ENCODE peak calls at places on chromosomes 12 and 14, in eight cellular contexts. K is GM12864, V is right lobe of liver, C is GM23338, D is choroid plexus epithelial cell, Y is adrenal gland, Q is GM12878, O is psoas muscle. N is an unnamed sample.

GRCh38 chr14:90864741-90865140 is 48.5 kb upstream of the TTC7B start:
- DNase-seq in O (no peak), Y (no peak), D (no peak), V (no peak), C (no peak), Q (no peak), K (no peak), N (no peak)

GRCh38 chr14:77311217-77311616 is 9.5 kb downstream of the POMT2 start:
- DNase-seq in C (no peak), Y (no peak), K (no peak), Q (no peak), V (no peak), O (no peak), D (no peak), N (no peak)

GRCh38 chr14:73025544-73025943 is 1.4 kb downstream of the ZFYVE1 start:
- DNase-seq in V (no peak), D (peak), O (no peak), Q (no peak), K (no peak), Y (no peak), C (peak), N (no peak)

GRCh38 chr14:51448831-51449665 is 202.7 kb upstream of the FRMD6 start:
- DNase-seq in Y (peak), K (no peak), D (peak), O (peak), V (peak), C (no peak), Q (no peak), N (no peak)

GRCh38 chr12:18982226-18982949 is 147.1 kb upstream of the PLEKHA5 start:
- DNase-seq in K (no peak), C (no peak), D (no peak), Y (no peak), O (no peak), V (no peak), Q (no peak), N (peak)

GRCh38 chr14:93045965-93046695 is 69.6 kb downstream of the ITPK1 start:
- DNase-seq in Q (no peak), Y (no peak), K (no peak), C (no peak), D (peak), V (no peak), O (no peak), N (no peak)

GRCh38 chr14:61472801-61473376 is 151.5 kb downstream of the PRKCH start:
- DNase-seq in C (no peak), D (no peak), Q (no peak), V (peak), O (no peak), K (no peak), Y (peak), N (peak)

GRCh38 chr12:104133861-104134260 is 4.1 kb downstream of the NFYB start:
- DNase-seq in Q (no peak), V (no peak), K (no peak), Y (no peak), D (no peak), C (no peak), O (no peak), N (no peak)

GRCh38 chr14:59630281-59630963 is 53.8 kb upstream of the CCDC175 start:
- DNase-seq in Y (no peak), K (no peak), D (peak), C (peak), O (no peak), V (no peak), Q (no peak), N (no peak)

GRCh38 chr12:108530141-108530540 is 15.1 kb downstream of the FICD start:
- DNase-seq in D (no peak), O (no peak), Y (no peak), C (no peak), Q (no peak), V (no peak), K (no peak), N (no peak)

GRCh38 chr14:85529803-85530574 is at the start of gene FLRT2:
- DNase-seq in Q (no peak), K (no peak), V (peak), D (peak), Y (peak), O (peak), C (peak), N (no peak)

GRCh38 chr12:128069359-128069997 is 197.5 kb upstream of the TMEM132C start:
- DNase-seq in V (no peak), O (no peak), Q (no peak), K (no peak), C (peak), D (peak), Y (peak), N (peak)

GRCh38 chr14:73795974-73796373 is 55.7 kb upstream of the PTGR2 start:
- DNase-seq in C (no peak), D (peak), V (peak), Q (no peak), K (no peak), Y (no peak), O (no peak), N (no peak)

GRCh38 chr14:68165274-68165843 is 345.8 kb downstream of the RAD51B start:
- DNase-seq in D (no peak), Y (no peak), V (no peak), O (no peak), C (no peak), K (no peak), Q (no peak), N (no peak)

GRCh38 chr14:100849432-100849831 is 23.5 kb downstream of the MEG3 start:
- DNase-seq in C (no peak), D (peak), V (no peak), O (no peak), Y (no peak), Q (no peak), K (no peak), N (no peak)

GRCh38 chr12:81683881-81684280 is 75.3 kb downstream of the PPFIA2 start:
- DNase-seq in O (no peak), C (no peak), D (no peak), Q (no peak), V (no peak), Y (no peak), K (no peak), N (no peak)

GRCh38 chr14:55127491-55127951 is 1.5 kb upstream of the LGALS3 start:
- DNase-seq in V (no peak), Y (no peak), D (peak), C (no peak), O (no peak), K (no peak), Q (no peak), N (no peak)

GRCh38 chr12:23140710-23141109 is 515.7 kb downstream of the ETNK1 start:
- DNase-seq in Y (no peak), Q (no peak), D (peak), K (no peak), O (no peak), C (no peak), V (no peak), N (no peak)

GRCh38 chr12:7130791-7131501 is 775 bp downstream of the CLSTN3 start:
- DNase-seq in V (peak), O (no peak), C (peak), Q (no peak), K (no peak), Y (peak), D (peak), N (peak)

GRCh38 chr12:109255377-109255776 is 53.7 kb downstream of the FOXN4 start:
- DNase-seq in K (no peak), Q (no peak), Y (no peak), V (no peak), O (no peak), C (peak), D (peak), N (peak)

GRCh38 chr12:100128509-100128908 is 14.2 kb downstream of the BLTP3B start:
- DNase-seq in Q (no peak), O (no peak), Y (peak), K (no peak), V (no peak), D (peak), C (peak), N (no peak)

GRCh38 chr12:27183342-27183741 is 60.7 kb upstream of the STK38L start:
- DNase-seq in D (no peak), Q (no peak), K (no peak), O (no peak), C (no peak), Y (no peak), V (no peak), N (no peak)

GRCh38 chr12:78959556-78959955 is 95.0 kb downstream of the SYT1 start:
- DNase-seq in Y (no peak), K (no peak), O (no peak), V (no peak), D (peak), C (no peak), Q (no peak), N (no peak)

GRCh38 chr14:98931911-98932310 is 340.1 kb downstream of the BCL11B start:
- DNase-seq in C (no peak), D (no peak), V (no peak), Q (no peak), O (no peak), K (no peak), Y (no peak), N (no peak)

GRCh38 chr12:20492251-20492728 is 124.0 kb downstream of the PDE3A start:
- DNase-seq in D (peak), O (no peak), Y (no peak), Q (peak), K (no peak), C (peak), V (no peak), N (peak)

DNA sequence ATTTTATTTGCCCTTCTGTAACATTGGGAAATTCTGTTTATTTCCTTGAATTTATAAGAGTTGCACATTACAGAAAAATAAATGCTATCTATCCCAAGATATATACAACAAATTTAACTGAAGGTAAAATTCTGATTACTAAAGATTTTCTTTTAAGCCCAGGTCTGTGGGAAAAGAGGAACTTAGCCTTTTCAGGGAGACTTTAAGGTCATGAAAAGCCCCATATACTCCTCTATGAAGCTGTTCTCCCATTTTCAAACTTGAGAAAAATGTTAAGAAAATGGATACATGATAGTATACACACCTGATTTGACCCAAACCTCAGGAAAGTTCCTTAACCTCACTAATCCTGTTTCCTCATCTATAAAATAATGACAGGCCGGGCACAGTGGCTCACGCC is 7.1 kb downstream of the SINHCAF start:
- DNase-seq in Y (no peak), Q (no peak), O (no peak), K (no peak), D (no peak), C (no peak), V (no peak), N (no peak)
- H3K4me3 ChIP-seq in Y (no peak), Q (peak), O (no peak), K (peak), D (no peak), C (peak), V (no peak), N (peak)

GRCh38 chr14:103281496-103282231 is 52.4 kb upstream of the EIF5 start:
- DNase-seq in C (peak), K (no peak), Q (no peak), O (no peak), D (peak), V (peak), Y (peak), N (no peak)
- TF ChIP-seq CTCF in C (peak), K (peak), Q (peak), O (peak), D (peak), V (peak), Y (peak), N (no peak)

GRCh38 chr12:89704457-89704856 is 4.2 kb downstream of the ATP2B1 start:
- DNase-seq in V (no peak), Y (no peak), Q (no peak), K (no peak), C (no peak), O (no peak), D (no peak), N (no peak)
- H3K4me3 ChIP-seq in V (no peak), Y (no peak), Q (no peak), K (no peak), C (no peak), O (no peak), D (no peak), N (no peak)

GRCh38 chr14:96584199-96584906 is 82.2 kb downstream of the PAPOLA start:
- DNase-seq in O (no peak), C (peak), Q (no peak), V (no peak), D (peak), Y (no peak), K (no peak), N (peak)
- TF ChIP-seq CTCF in O (peak), C (peak), Q (peak), V (peak), D (peak), Y (no peak), K (peak), N (peak)

DNA sequence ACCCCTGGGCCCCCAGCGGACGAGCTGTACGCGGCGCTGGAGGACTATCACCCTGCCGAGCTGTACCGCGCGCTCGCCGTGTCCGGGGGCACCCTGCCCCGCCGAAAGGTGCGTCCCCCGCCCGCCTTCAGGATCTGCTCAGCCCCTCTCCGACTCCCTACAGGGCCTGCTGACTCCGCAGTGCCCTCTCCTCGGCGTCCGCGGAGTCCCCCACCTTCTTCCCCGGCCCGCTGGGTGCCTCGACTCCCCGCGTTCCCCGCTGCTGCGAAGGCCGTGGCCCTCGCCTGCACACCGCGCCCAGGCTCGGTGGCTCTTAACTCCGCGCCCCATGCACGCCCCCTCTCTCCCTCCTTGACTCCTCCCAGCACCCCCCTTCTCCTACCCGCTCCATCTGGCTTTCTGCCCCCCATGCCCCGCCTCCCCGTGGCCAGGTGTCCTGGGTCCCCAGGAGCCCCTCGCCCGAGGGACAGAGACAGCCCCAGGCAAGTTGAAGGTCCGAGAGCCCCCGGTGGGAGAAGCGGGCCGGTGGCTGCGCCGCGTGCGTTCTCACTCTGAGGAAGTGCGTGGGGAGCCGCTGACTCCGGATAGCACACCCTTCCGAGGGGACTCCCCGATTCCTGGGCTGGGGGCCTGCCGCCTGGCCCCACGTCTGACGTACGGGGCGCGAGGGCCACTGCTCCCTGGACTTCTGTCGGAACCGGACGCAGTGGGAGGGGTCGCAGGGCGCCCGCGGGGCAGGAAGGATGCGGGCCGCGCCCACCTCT is 594 bp downstream of the TAMALIN start:
- DNase-seq in Q (no peak), V (no peak), D (peak), C (peak), O (peak), Y (no peak), K (no peak), N (no peak)
- H3K4me3 ChIP-seq in Q (no peak), V (peak), D (peak), C (peak), O (peak), Y (no peak), K (no peak), N (peak)

DNA sequence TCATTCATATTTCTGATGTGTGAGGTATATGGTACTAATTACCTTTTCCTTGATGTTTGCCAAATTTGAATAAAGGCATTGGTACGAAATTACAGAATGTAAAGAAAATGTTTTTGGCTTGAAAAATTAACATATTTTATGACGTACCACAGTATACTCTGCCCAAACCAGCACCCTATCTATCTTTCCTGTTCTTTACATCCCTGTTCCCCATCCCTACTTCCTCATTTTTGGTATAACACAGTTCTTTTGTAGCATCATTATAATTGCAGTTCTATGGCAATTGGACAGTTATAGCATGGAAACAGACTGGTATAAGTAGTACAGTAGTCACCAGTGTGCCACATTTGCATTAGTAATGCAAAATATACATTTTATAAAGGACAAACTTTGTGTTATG is 7.0 kb upstream of the CCT2 start:
- DNase-seq in C (no peak), K (no peak), D (no peak), V (no peak), Y (no peak), O (no peak), Q (no peak), N (no peak)
- TF ChIP-seq CTCF in C (no peak), K (no peak), D (no peak), V (no peak), Y (no peak), O (no peak), Q (no peak), N (no peak)

GRCh38 chr14:69547701-69548348 is 26.8 kb downstream of the CCDC177 start:
- DNase-seq in D (peak), C (peak), K (no peak), O (no peak), Q (no peak), Y (no peak), V (no peak), N (no peak)
- H3K4me3 ChIP-seq in D (peak), C (peak), K (no peak), O (no peak), Q (no peak), Y (no peak), V (no peak), N (no peak)

DNA sequence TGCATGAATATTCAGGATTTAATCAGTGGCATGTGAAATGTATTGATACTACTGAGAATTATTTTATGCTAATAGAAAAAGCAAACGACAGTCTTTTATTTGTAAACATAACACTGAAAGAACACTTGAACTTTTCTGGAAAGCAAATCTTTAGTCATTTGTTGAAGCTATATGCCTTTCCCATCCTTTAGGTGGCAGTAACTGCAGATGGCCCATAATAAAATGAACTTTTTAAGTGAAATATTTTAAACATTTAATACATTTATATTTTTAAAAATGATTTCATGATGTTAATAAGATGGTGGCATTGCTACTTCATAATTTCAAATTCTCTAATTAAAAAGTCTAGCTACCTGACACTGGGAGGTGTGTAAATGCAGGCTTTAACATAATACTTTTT is 13.9 kb upstream of the KRR1 start:
- DNase-seq in Y (no peak), Q (no peak), D (peak), C (no peak), K (no peak), V (no peak), O (no peak), N (no peak)
- TF ChIP-seq CTCF in Y (no peak), Q (no peak), D (peak), C (no peak), K (no peak), V (peak), O (no peak), N (no peak)

N was measured in GM12865.